ENCODE peak calls at places on chromosomes 3 and 15, in six cellular contexts. Z is tibial nerve, K is thyroid gland, M is IMR-90, L is lower lobe of right lung, X is mammary epithelial cell. T is an unnamed sample. For H3K4me1, the result is how much of the 10 kb centered on the place peaks cover.

GRCh38 chr15:90336705-90337141 is 15.4 kb upstream of the ZNF774 start:
- DNase-seq in Z (no peak), K (no peak), M (peak), L (peak), X (peak), T (peak)

GRCh38 chr15:59879506-59879905 is 124.6 kb upstream of the FOXB1 start:
- DNase-seq in Z (no peak), K (no peak), M (peak), L (no peak), X (peak), T (no peak)

GRCh38 chr3:110015231-110015963 is 678.1 kb upstream of the DPPA4 start:
- DNase-seq in Z (no peak), K (no peak), M (no peak), L (no peak), X (no peak), T (no peak)

GRCh38 chr15:89400121-89400996 is 65.7 kb upstream of the POLG start:
- DNase-seq in Z (no peak), K (no peak), M (no peak), L (no peak), X (no peak), T (no peak)

GRCh38 chr15:48190932-48191573 is 412 bp upstream of the CTXN2 start:
- DNase-seq in Z (peak), K (peak), M (peak), L (peak), X (peak), T (peak)

GRCh38 chr3:42179110-42179725 is 86.8 kb downstream of the CCK start:
- DNase-seq in Z (no peak), K (peak), M (peak), L (no peak), X (peak), T (peak)

GRCh38 chr15:95105229-95105628 is 873.9 kb downstream of the MCTP2 start:
- DNase-seq in Z (no peak), K (no peak), M (peak), L (no peak), X (peak), T (no peak)

GRCh38 chr3:59469948-59470723 is 420.3 kb upstream of the CFAP20DC start:
- DNase-seq in Z (no peak), K (no peak), M (no peak), L (no peak), X (peak), T (no peak)

GRCh38 chr15:78298983-78299301 is 467 bp downstream of the SKIC8 start:
- DNase-seq in Z (no peak), K (no peak), M (peak), L (no peak), X (no peak), T (no peak)

GRCh38 chr3:13301295-13301987 is 118.7 kb downstream of the NUP210 start:
- DNase-seq in Z (no peak), K (no peak), M (peak), L (peak), X (peak), T (peak)

GRCh38 chr15:71707230-71708051 is 102.9 kb upstream of the NR2E3 start:
- DNase-seq in Z (no peak), K (no peak), M (peak), L (no peak), X (no peak), T (no peak)

GRCh38 chr3:143975549-143976152 is 4.0 kb downstream of the DIPK2A start:
- DNase-seq in Z (no peak), K (no peak), M (peak), L (no peak), X (peak), T (peak)
- H3K4me3 ChIP-seq in Z (no peak), K (no peak), M (no peak), L (peak), X (peak), T (peak)

GRCh38 chr3:172256101-172256687 is 192.1 kb downstream of the GHSR start:
- DNase-seq in Z (peak), K (no peak), M (peak), L (no peak), X (no peak), T (no peak)
- H3K4me1 ChIP-seq in Z (under half), K (under half), M (under half), L (under half), X (under half), T (under half)

DNA sequence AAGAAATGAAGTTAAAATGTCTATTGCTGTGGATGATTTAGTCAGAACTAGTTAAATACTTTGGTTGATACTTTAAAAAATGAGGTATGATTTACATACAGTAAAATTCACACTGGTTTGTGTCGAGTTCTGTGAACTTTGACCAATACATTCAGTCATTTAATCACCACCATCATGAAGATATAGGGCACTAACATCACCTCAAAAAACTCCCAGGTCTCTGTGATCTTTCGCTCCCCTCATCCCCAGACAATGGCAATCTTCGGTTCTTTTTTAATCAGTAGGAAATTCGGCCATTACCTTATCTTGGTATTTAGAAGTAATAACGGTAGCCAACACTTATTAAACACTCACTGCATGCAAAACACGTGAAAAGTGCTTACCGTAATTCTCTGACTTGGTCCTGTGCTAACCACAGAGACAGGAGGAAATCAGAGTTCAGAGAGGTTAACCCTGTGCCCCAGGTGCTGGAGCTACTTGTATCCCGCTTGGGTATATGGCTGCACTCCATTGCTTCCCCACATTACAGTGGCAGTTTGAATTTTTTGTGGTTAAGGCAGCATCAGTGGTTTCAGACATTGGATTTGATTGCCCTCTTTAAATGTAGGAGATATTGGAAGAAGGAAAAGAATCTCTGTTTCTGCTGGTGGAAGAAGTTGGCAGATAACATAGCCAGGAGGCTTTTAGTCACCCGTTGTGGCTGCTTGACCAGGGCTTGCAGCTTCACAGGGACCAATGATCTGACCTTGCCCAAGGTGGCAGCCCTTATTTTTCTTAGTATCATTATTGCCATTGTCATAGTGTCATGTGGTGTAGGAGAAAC is 4.2 kb downstream of the PLCL2 start:
- DNase-seq in Z (no peak), K (no peak), M (no peak), L (no peak), X (no peak), T (no peak)
- H3K4me3 ChIP-seq in Z (no peak), K (no peak), M (no peak), L (no peak), X (no peak), T (no peak)

GRCh38 chr3:65785065-65785645 is 253.6 kb downstream of the MAGI1 start:
- DNase-seq in Z (no peak), K (no peak), M (peak), L (no peak), X (peak), T (peak)

GRCh38 chr3:65787827-65788226 is 250.9 kb downstream of the MAGI1 start:
- DNase-seq in Z (no peak), K (no peak), M (no peak), L (no peak), X (no peak), T (no peak)

GRCh38 chr3:65783117-65783516 is 255.6 kb downstream of the MAGI1 start:
- DNase-seq in Z (no peak), K (no peak), M (peak), L (no peak), X (no peak), T (no peak)

GRCh38 chr3:65787340-65787739 is 251.4 kb downstream of the MAGI1 start:
- DNase-seq in Z (no peak), K (no peak), M (no peak), L (no peak), X (no peak), T (no peak)

DNA sequence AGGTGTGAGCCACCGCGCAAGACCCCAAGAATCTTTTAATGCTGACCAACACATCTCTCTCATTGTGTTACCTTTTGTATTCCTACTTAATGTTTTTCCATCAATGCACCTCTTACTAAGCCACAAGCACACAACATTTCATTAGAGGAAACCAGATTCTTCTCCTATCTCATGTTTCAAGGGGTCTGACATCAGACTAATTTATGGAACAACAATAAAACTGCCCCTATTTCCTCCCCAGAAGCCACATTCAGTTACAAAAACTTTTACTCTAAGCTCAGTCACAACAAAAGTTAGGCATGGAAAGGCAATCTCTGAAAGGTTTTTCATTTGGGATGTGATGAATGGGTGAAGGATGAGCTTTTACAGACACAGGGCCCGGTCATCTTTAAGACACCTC is 251.8 kb downstream of the MAGI1 start:
- DNase-seq in Z (no peak), K (no peak), M (no peak), L (no peak), X (no peak), T (no peak)
- H3K4me1 ChIP-seq in Z (under half), K (under half), M (under half), L (under half), X (under half), T (under half)

GRCh38 chr3:14959358-14959943 is 12.1 kb downstream of the NR2C2 start:
- DNase-seq in Z (no peak), K (no peak), M (no peak), L (no peak), X (no peak), T (no peak)
- H3K4me3 ChIP-seq in Z (no peak), K (no peak), M (no peak), L (no peak), X (no peak), T (no peak)

DNA sequence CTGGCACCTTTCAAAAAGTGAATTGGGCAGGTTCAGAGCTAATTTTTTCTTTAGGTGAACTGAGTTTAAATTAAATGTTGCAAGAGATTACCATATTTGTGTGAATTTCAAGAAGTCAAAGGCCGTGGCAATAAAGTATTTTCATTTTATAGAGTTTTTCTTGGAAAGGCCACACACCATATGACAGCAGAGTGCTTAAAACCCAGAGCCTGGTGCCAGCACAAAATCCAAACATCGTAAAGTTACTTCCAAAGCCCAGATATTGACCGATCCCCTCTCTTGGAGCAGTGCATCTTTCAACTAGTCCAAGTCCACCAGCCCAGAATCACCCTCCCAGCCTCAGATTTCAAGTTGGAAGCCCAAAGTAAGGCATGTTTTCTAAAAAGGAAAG is 164.5 kb downstream of the VGLL4 start:
- DNase-seq in Z (no peak), K (no peak), M (no peak), L (no peak), X (no peak), T (no peak)
- H3K4me1 ChIP-seq in Z (under half), K (under half), M (under half), L (under half), X (under half), T (under half)

GRCh38 chr3:113274425-113274824 is 63.1 kb downstream of the BOC start:
- DNase-seq in Z (no peak), K (no peak), M (no peak), L (no peak), X (no peak), T (no peak)

GRCh38 chr3:113274959-113275556 is 63.7 kb downstream of the BOC start:
- DNase-seq in Z (no peak), K (no peak), M (no peak), L (no peak), X (no peak), T (no peak)

GRCh38 chr3:113277414-113277813 is 66.1 kb downstream of the BOC start:
- DNase-seq in Z (no peak), K (no peak), M (no peak), L (no peak), X (no peak), T (no peak)

GRCh38 chr3:113276581-113277080 is 65.3 kb downstream of the BOC start:
- DNase-seq in Z (no peak), K (no peak), M (peak), L (no peak), X (no peak), T (no peak)

DNA sequence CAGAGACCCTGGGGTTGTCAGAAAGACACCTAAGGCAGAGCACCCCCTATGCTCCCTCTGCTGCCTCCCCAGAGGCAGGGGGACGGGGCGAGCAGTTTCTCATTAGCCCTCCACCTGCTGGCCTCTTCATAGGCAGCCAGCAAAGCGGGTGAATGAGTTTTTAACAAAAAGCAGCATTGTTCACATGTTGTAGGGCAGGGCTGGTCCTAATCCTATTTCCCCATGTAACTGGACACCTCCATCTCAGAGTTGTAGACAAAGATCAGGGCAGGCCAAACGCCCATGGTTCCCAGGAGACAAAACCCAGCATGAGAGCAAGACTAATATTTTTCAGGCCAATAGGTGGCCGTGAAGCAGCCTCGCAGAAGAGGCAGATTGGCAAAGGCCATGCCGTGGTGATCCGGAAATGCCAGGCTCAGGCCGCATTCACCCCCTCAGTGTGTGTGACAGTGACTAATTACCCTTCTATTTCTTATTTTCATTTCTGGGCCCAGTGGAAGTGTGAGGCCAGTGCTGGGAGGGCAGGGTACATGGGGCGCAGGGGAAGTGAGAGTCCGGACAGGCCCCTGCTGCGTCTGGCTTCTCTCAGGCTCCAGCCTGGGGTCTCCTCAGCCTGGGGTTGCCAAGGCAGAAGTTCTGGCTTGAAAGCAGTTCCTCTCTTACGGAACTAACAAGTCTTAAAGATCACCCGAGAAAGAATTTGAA is 64.7 kb downstream of the BOC start:
- DNase-seq in Z (peak), K (no peak), M (peak), L (no peak), X (peak), T (peak)
- H3K4me3 ChIP-seq in Z (peak), K (no peak), M (peak), L (peak), X (peak), T (no peak)

GRCh38 chr3:129182390-129183180 is 1.1 kb downstream of the CNBP start:
- DNase-seq in Z (no peak), K (no peak), M (peak), L (no peak), X (peak), T (no peak)

GRCh38 chr3:129183569-129184395 is at the start of gene CNBP:
- DNase-seq in Z (peak), K (peak), M (peak), L (peak), X (peak), T (peak)

GRCh38 chr3:129181834-129182233 is 1.9 kb downstream of the CNBP start:
- DNase-seq in Z (no peak), K (no peak), M (no peak), L (no peak), X (no peak), T (no peak)

GRCh38 chr3:129185774-129186173 is 2.1 kb upstream of the CNBP start:
- DNase-seq in Z (no peak), K (no peak), M (no peak), L (no peak), X (no peak), T (no peak)

DNA sequence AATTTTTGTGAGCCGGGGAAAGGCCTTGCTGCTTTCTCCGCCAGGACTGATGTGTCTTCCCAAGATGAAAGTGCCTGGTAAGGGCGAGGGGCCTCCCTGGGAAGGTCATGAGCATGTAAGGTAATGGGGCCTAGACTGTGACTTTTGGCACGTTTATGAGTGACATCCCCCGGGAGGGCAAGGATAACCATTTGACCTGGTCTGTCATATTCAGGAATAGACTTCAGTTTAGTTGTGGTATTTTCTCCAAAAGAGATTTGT is 630 bp upstream of the CNBP start:
- DNase-seq in Z (no peak), K (peak), M (no peak), L (no peak), X (no peak), T (peak)
- H3K4me1 ChIP-seq in Z (under half), K (under half), M (under half), L (under half), X (under half), T (under half)

GRCh38 chr3:71484452-71484851 is 99.1 kb downstream of the FOXP1 start:
- DNase-seq in Z (no peak), K (no peak), M (no peak), L (no peak), X (no peak), T (no peak)
- H3K4me3 ChIP-seq in Z (no peak), K (no peak), M (no peak), L (no peak), X (no peak), T (no peak)

T was measured in HAP-1.